ENCODE peak calls at places on chromosomes 11 and 22, in eight cellular contexts. O is mucosa of descending colon, X is RWPE2, L is psoas muscle, Q is cardiac muscle cell, T is upper lobe of right lung, K is GM23338, A is mammary epithelial cell. U is an unnamed sample.
A peak's percentile ranks its signal among the peaks of the same experiment; 100 is the strongest.

GRCh38 chr11:123487157-123487744 is 57.2 kb downstream of the GRAMD1B start:
- DNase-seq in L (no peak), A (peak; percentile 9), O (no peak), Q (no peak), K (no peak), T (no peak), X (no peak), U (no peak)

GRCh38 chr11:57712256-57713150 is at the start of gene TMX2:
- DNase-seq in K (peak; percentile 98), O (peak; percentile 92), A (peak; percentile 99), Q (peak; percentile 97), T (peak; percentile 95), L (peak; percentile 95), X (peak; percentile 86), U (peak; percentile 90)

GRCh38 chr22:40509401-40510134 is 127.0 kb downstream of the MRTFA start:
- DNase-seq in Q (no peak), L (peak; percentile 67), X (no peak), O (no peak), K (no peak), T (no peak), A (peak; percentile 72), U (peak; percentile 29)

GRCh38 chr22:20763630-20764029 is 10.3 kb upstream of the SERPIND1 start:
- DNase-seq in X (no peak), T (no peak), K (no peak), O (no peak), Q (no peak), A (no peak), L (no peak), U (no peak)

GRCh38 chr11:71302911-71303310 is 50.5 kb upstream of the SHANK2 start:
- DNase-seq in L (no peak), A (no peak), T (peak; percentile 22), K (peak; percentile 29), Q (no peak), O (no peak), X (no peak), U (no peak)

GRCh38 chr22:29801796-29802195 is 34.6 kb downstream of the UQCR10 start:
- DNase-seq in T (no peak), O (no peak), L (no peak), Q (no peak), X (no peak), A (no peak), K (no peak), U (peak; percentile 39)

GRCh38 chr11:41788177-41788576 is 328.7 kb upstream of the LRRC4C start:
- DNase-seq in Q (no peak), A (no peak), T (no peak), X (no peak), L (no peak), K (no peak), O (no peak), U (no peak)

GRCh38 chr11:3134651-3135490 is 30.2 kb downstream of the OSBPL5 start:
- DNase-seq in X (peak; percentile 68), O (peak; percentile 30), Q (no peak), A (no peak), K (no peak), L (peak; percentile 55), T (peak; percentile 62), U (no peak)

GRCh38 chr11:125175896-125176575 is 11.5 kb downstream of the PKNOX2 start:
- DNase-seq in O (no peak), L (no peak), T (no peak), Q (no peak), X (peak; percentile 33), A (no peak), K (no peak), U (no peak)

GRCh38 chr22:35977136-35977535 is 51.5 kb downstream of the RBFOX2 start:
- DNase-seq in O (no peak), A (no peak), Q (no peak), L (no peak), K (no peak), T (no peak), X (no peak), U (no peak)

GRCh38 chr11:20293531-20293930 is 70.0 kb upstream of the HTATIP2 start:
- DNase-seq in O (no peak), A (no peak), K (no peak), T (no peak), L (no peak), Q (no peak), X (no peak), U (no peak)

GRCh38 chr11:128621491-128622136 is 34.3 kb upstream of the ETS1 start:
- DNase-seq in L (peak; percentile 70), Q (no peak), O (no peak), A (peak; percentile 29), T (no peak), K (no peak), X (no peak), U (peak; percentile 41)

GRCh38 chr11:128448487-128448886 is 138.9 kb downstream of the ETS1 start:
- DNase-seq in Q (no peak), X (peak; percentile 89), A (peak; percentile 99), L (no peak), T (no peak), O (peak; percentile 81), K (peak; percentile 11), U (no peak)

DNA sequence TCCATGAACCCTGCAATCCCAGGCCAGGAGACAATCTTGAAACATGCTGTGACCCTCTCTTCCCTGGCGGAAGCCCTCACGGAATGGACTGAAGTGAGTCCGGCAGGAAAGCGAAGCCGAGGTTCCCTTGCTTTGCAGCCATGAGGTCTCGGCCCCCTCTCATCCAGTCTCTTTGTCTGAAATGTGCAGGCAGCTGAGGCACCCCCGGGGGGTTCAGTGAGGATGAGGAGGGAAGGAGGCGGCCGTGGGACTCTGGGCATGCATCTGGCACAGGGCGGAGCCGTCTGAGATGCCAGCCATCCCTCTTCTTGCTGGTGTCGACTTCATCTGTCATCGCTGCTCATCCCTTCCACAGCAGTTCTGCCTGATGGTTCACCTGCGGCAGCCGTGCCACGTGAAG is 1485.7 kb downstream of the BRD1 start:
- DNase-seq in L (peak; percentile 28), Q (no peak), X (no peak), A (no peak), T (no peak), K (no peak), O (no peak), U (no peak)
- H3K4me1 ChIP-seq in L (no peaks in the 10 kb centered on the region), Q (no peaks in the 10 kb centered on the region), X (no peaks in the 10 kb centered on the region), A (no peaks in the 10 kb centered on the region), T (no peaks in the 10 kb centered on the region), K (peaks cover 3% of the 10 kb centered on the region), O (no peaks in the 10 kb centered on the region), U (no peaks in the 10 kb centered on the region)

GRCh38 chr22:47618180-47618579 is 855.7 kb downstream of the TBC1D22A start:
- DNase-seq in K (no peak), A (no peak), T (peak; percentile 55), O (no peak), X (no peak), Q (no peak), L (no peak), U (no peak)

GRCh38 chr22:47616396-47617020 is 854.1 kb downstream of the TBC1D22A start:
- DNase-seq in T (peak; percentile 50), L (no peak), K (no peak), O (no peak), X (no peak), A (no peak), Q (no peak), U (no peak)

GRCh38 chr22:47618611-47619010 is 856.2 kb downstream of the TBC1D22A start:
- DNase-seq in K (no peak), X (no peak), O (no peak), T (peak; percentile 35), Q (no peak), A (no peak), L (no peak), U (no peak)

GRCh38 chr22:47615051-47615450 is 852.6 kb downstream of the TBC1D22A start:
- DNase-seq in Q (no peak), K (no peak), O (no peak), A (no peak), T (peak; percentile 57), X (no peak), L (no peak), U (no peak)

DNA sequence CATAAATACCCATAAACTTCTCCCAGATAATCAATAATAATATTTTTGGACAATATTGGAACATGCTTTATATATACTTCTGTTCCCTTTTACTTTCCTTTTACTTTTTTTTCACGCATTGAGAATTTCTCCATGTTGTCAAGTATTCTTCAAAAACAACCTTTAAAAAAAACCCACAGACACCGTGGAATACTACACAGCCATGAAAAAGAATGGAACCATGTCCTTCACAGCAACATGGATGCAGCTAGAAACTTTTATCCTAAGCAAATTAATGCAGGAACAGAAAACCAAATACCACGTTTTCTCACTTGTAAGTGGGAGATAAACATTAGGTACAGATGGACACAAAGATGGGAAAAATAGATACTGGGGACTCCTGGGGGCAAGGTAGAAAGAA is 854.7 kb downstream of the TBC1D22A start:
- DNase-seq in O (no peak), Q (no peak), X (no peak), T (no peak), L (no peak), K (no peak), A (no peak), U (no peak)
- TF ChIP-seq CTCF in O (no peak), Q (no peak), X (no peak), T (no peak), L (no peak), K (no peak), A (no peak), U (no peak)

DNA sequence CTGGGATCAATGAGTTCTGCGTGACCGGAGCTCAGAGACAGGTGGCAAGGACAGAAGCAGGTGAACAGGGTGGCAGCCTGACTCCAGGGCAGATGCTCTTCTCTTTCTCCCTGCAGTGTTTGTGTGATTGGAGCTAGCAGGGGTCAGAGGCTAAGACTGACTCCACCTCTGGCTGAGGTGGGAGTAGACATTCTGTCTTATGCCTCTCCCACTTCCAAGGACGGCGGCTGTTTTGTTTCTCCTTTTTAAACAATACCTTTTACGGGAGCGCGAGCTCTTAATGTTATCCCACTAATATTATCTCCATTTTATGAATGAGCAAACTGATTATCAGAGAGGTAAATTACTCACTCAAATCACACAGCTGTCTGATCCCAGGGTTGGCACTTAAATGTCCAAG is 323.7 kb downstream of the MIAT start:
- DNase-seq in T (no peak), Q (no peak), L (no peak), O (no peak), K (no peak), A (no peak), X (no peak), U (no peak)
- H3K4me3 ChIP-seq in T (no peak overlapping the region), Q (no peak overlapping the region), L (no peak overlapping the region), O (no peak overlapping the region), K (no peak overlapping the region), A (no peak overlapping the region), X (no peak overlapping the region), U (no peak overlapping the region)

DNA sequence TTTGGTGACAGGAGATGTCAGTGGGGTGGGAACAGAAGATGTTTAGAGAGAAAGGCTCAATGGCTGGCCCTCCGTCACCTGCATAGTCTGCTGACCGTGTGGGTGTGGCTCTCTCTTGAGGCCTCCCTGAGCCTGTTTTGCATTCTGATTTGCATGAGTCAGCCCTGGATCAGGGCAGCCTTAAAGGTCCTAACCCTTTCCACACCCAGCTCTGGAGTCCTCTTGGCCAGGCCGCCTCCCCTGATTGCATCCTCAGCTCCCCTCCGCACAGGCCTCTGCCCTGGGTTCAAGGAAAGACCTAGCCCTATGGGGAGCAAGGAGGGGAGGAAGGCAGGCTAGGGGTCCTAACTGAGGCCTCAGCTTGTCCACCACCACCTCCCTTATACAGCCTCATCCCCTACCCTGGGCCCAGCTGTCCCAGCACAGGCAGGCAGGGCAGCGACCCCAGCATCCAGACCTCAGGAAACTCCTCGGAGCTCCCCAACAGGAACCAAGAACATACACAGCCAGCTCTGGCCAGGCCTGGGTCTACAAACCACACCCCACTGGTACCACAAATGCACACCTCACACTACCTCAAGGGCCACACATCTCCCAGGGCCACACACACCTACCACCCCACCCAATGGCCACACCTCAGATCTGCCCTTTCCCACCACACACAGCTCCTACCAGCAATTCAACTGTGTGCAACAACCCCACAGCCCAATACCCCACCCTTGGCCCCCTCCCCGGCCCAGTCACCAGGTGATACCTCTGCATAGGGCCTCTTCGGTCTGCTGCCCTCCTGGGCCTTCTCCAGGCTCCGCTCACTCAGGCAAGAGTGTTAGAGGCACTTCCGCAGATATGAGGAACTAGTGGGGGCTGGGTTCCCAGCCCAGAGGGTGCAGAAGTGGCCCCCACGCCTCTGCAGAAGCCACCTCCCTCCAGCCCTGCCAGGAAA is 13.7 kb downstream of the ARAP1 start:
- DNase-seq in O (no peak), L (peak; percentile 63), X (no peak), Q (no peak), K (peak; percentile 33), T (peak; percentile 89), A (no peak), U (peak; percentile 52)
- H3K4me1 ChIP-seq in O (peaks cover 16% of the 10 kb centered on the region), L (peaks cover 12% of the 10 kb centered on the region), X (peaks cover 69% of the 10 kb centered on the region), Q (peaks cover 73% of the 10 kb centered on the region), K (peaks cover 43% of the 10 kb centered on the region), T (peaks cover 76% of the 10 kb centered on the region), A (peaks cover 39% of the 10 kb centered on the region), U (no peaks in the 10 kb centered on the region)

U was measured in gastrocnemius medialis.